ENCODE peak calls at places on chromosomes 2 and 18, in four cellular contexts. U is H9, Y is left ventricle myocardium inferior, W is HL-60. V is an unnamed sample.

GRCh38 chr2:9071584-9072124 is 68.2 kb upstream of the MBOAT2 start:
- DNase-seq in U (no peak), Y (no peak), W (no peak), V (no peak)

GRCh38 chr2:41853427-41854191 is 194.2 kb upstream of the PKDCC start:
- DNase-seq in U (peak), Y (no peak), W (peak), V (no peak)

GRCh38 chr18:11951390-11951851 is 29.9 kb upstream of the IMPA2 start:
- DNase-seq in U (peak), Y (no peak), W (no peak), V (no peak)

GRCh38 chr2:196356332-196356731 is 185.0 kb upstream of the STK17B start:
- DNase-seq in U (no peak), Y (no peak), W (no peak), V (no peak)

GRCh38 chr2:121650554-121650930 is 1.3 kb upstream of the CLASP1 start:
- DNase-seq in U (peak), Y (no peak), W (peak), V (no peak)

GRCh38 chr2:109331081-109331480 is 202.1 kb downstream of the SH3RF3 start:
- DNase-seq in U (no peak), Y (no peak), W (no peak), V (no peak)

GRCh38 chr18:4335386-4335785 is 119.7 kb downstream of the DLGAP1 start:
- DNase-seq in U (no peak), Y (no peak), W (no peak), V (no peak)

GRCh38 chr2:191941376-191941775 is 94.5 kb upstream of the CAVIN2 start:
- DNase-seq in U (no peak), Y (no peak), W (no peak), V (no peak)

GRCh38 chr18:74482697-74483096 is 13.5 kb upstream of the CNDP2 start:
- DNase-seq in U (no peak), Y (no peak), W (no peak), V (no peak)

GRCh38 chr2:235567842-235568241 is 74.0 kb downstream of the AGAP1 start:
- DNase-seq in U (no peak), Y (no peak), W (no peak), V (no peak)

GRCh38 chr18:10160251-10160650 is 246.4 kb downstream of the VAPA start:
- DNase-seq in U (no peak), Y (no peak), W (no peak), V (no peak)

GRCh38 chr2:44268259-44268649 is 7.0 kb upstream of the SLC3A1 start:
- DNase-seq in U (no peak), Y (no peak), W (no peak), V (no peak)

GRCh38 chr2:177225965-177226360 is 13.4 kb downstream of the HNRNPA3 start:
- DNase-seq in U (no peak), Y (no peak), W (no peak), V (no peak)

GRCh38 chr2:177221970-177222369 is 9.4 kb downstream of the HNRNPA3 start:
- DNase-seq in U (no peak), Y (no peak), W (no peak), V (no peak)

GRCh38 chr2:177217247-177217843 is 4.8 kb downstream of the HNRNPA3 start:
- DNase-seq in U (no peak), Y (no peak), W (no peak), V (no peak)

DNA sequence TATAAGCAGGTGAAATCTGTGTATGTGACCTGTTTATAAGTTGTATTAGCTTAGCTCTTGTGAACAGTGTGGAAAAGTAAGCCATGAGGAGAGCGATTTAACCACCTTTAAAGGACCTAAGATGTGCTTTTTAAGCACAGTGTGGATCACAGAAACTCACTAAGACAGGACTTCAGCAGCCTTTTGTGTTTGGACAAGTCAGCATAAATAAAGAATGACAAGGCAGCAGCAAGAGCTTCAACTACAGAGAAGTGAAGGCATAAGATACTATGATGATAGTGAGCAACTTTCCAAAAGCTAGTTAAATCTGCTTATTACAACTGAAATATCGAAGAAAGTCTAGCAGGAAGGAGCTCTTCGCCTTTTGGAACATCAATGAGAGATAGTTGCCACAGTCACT is 8.9 kb downstream of the HNRNPA3 start:
- DNase-seq in U (no peak), Y (no peak), W (no peak), V (no peak)
- H3K27ac ChIP-seq in U (no peak), Y (no peak), W (peak), V (no peak)

GRCh38 chr2:6957910-6958615 is 40.9 kb downstream of the RNF144A start:
- DNase-seq in U (no peak), Y (no peak), W (no peak), V (no peak)
- H3K27ac ChIP-seq in U (no peak), Y (peak), W (no peak), V (no peak)

DNA sequence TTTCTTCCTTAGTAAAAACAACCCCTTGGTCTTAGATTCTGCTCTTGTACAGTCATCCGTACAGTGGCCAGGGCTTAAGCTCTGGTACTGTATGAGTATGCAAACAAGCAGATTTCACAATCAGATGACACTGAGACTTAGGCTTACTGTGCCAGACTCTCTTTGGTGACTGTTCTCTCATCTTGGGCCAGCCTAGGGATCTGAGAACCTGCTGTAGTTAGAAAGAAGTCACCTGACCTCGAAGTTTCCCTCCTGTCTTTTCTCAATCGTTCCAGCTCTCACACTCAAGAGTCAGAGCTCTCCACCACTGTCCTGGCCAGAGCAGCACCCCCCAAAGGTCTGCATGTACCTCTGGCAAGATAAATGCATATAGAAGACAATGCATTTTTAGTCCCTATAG is 63.2 kb downstream of the ZEB2 start:
- DNase-seq in U (no peak), Y (no peak), W (peak), V (peak)
- H3K27ac ChIP-seq in U (no peak), Y (peak), W (no peak), V (peak)

DNA sequence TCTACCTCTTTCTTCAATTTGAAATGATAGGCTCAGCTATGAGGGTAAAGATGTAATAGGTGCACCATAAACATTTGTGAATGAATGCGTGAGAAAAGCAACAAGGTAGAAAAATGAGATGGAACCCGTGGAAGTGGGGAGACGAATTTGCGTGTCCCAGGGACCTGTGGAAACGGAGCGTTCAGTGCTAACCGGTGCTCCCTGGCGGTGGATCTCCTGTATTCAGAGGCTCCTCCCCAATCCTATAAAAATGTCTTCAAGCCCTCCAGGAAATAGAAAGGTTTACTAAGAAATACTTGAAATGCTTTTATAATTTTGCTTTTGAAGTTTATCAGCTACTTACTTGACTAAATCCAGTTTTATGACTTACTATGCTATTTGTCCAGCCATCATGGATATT is 62.8 kb upstream of the RBM44 start:
- DNase-seq in U (no peak), Y (no peak), W (no peak), V (no peak)
- H3K27ac ChIP-seq in U (no peak), Y (peak), W (no peak), V (no peak)

GRCh38 chr2:228841475-228841874 is 429.6 kb downstream of the PID1 start:
- DNase-seq in U (no peak), Y (no peak), W (no peak), V (no peak)
- H3K27ac ChIP-seq in U (no peak), Y (peak), W (no peak), V (peak)

V was measured in tibial artery.